ENCODE peak calls at places on chromosome 7, in ten cellular contexts. L is spleen; D is naive thymus-derived CD8-positive, alpha-beta T cell; A is KBM-7; M is NAMALWA; U is breast epithelium; C is HTR-8/SVneo; Q is transverse colon; J is iris pigment epithelial cell; K is SW480. B is an unnamed sample.

GRCh38 chr7:6015917-6016652 is 7.0 kb downstream of the AIMP2 start:
- DNase-seq in L (no peak), D (no peak), A (no peak), M (peak; percentile 58), U (peak; percentile 60), C (no peak), Q (peak; percentile 41), J (peak; percentile 93), K (peak; percentile 97), B (peak; percentile 41)

GRCh38 chr7:123148813-123149212 is 51.0 kb downstream of the SLC13A1 start:
- DNase-seq in L (no peak), D (no peak), A (no peak), M (peak; percentile 17), U (no peak), C (no peak), Q (no peak), J (peak; percentile 17), K (no peak), B (no peak)

GRCh38 chr7:105691029-105691691 is 109.9 kb upstream of the EFCAB10 start:
- DNase-seq in L (no peak), D (peak; percentile 71), A (no peak), M (no peak), U (no peak), C (peak; percentile 21), Q (peak; percentile 15), J (peak; percentile 59), K (no peak), B (no peak)

GRCh38 chr7:117941138-117941810 is 68.0 kb upstream of the CTTNBP2 start:
- DNase-seq in L (no peak), D (no peak), A (no peak), M (no peak), U (no peak), C (no peak), Q (no peak), J (peak; percentile 1), K (peak; percentile 28), B (no peak)

GRCh38 chr7:29805031-29805430 is 1.3 kb upstream of the WIPF3 start:
- DNase-seq in L (no peak), D (no peak), A (no peak), M (no peak), U (no peak), C (no peak), Q (no peak), J (no peak), K (no peak), B (no peak)

GRCh38 chr7:31488562-31489203 is 25.2 kb upstream of the ITPRID1 start:
- DNase-seq in L (no peak), D (no peak), A (peak; percentile 60), M (peak; percentile 80), U (no peak), C (peak; percentile 28), Q (peak; percentile 56), J (peak; percentile 16), K (peak; percentile 71), B (no peak)

GRCh38 chr7:82044497-82045080 is 274.7 kb upstream of the HGF start:
- DNase-seq in L (no peak), D (no peak), A (peak; percentile 52), M (peak; percentile 80), U (no peak), C (no peak), Q (peak; percentile 14), J (peak; percentile 62), K (peak; percentile 61), B (peak; percentile 65)

GRCh38 chr7:76509931-76510877 is at the start of gene UPK3B:
- DNase-seq in L (peak; percentile 78), D (no peak), A (no peak), M (peak; percentile 17), U (no peak), C (no peak), Q (no peak), J (peak; percentile 22), K (peak; percentile 64), B (no peak)

GRCh38 chr7:121126801-121127534 is 138.5 kb downstream of the CPED1 start:
- DNase-seq in L (no peak), D (no peak), A (no peak), M (peak; percentile 63), U (no peak), C (no peak), Q (no peak), J (peak; percentile 46), K (peak; percentile 43), B (no peak)

GRCh38 chr7:109967401-109967800 is 1123.5 kb upstream of the LRRN3 start:
- DNase-seq in L (no peak), D (no peak), A (no peak), M (no peak), U (no peak), C (no peak), Q (no peak), J (no peak), K (no peak), B (no peak)

GRCh38 chr7:64098-64521 is 128.3 kb upstream of the FAM20C start:
- DNase-seq in L (peak; percentile 62), D (no peak), A (peak; percentile 57), M (peak; percentile 66), U (peak; percentile 51), C (peak; percentile 88), Q (peak; percentile 53), J (peak; percentile 70), K (peak; percentile 70), B (no peak)

GRCh38 chr7:64888901-64889685 is 14.0 kb upstream of the ZNF273 start:
- DNase-seq in L (peak; percentile 88), D (no peak), A (no peak), M (no peak), U (no peak), C (no peak), Q (peak; percentile 35), J (peak; percentile 21), K (peak; percentile 23), B (no peak)

GRCh38 chr7:66050990-66051424 is 24.6 kb upstream of the ASL start:
- DNase-seq in L (no peak), D (no peak), A (no peak), M (no peak), U (no peak), C (peak; percentile 33), Q (no peak), J (peak; percentile 94), K (no peak), B (peak; percentile 74)

GRCh38 chr7:79880312-79880711 is 254.3 kb upstream of the GNAI1 start:
- DNase-seq in L (no peak), D (no peak), A (no peak), M (no peak), U (no peak), C (no peak), Q (no peak), J (no peak), K (no peak), B (no peak)

GRCh38 chr7:100865971-100866720 is 1.0 kb upstream of the TRIP6 start:
- DNase-seq in L (peak; percentile 90), D (peak; percentile 74), A (no peak), M (no peak), U (peak; percentile 89), C (no peak), Q (peak; percentile 86), J (no peak), K (peak; percentile 77), B (peak; percentile 51)

GRCh38 chr7:100127866-100128601 is 1.3 kb downstream of the MBLAC1 start:
- DNase-seq in L (no peak), D (no peak), A (peak; percentile 47), M (peak; percentile 80), U (no peak), C (peak; percentile 15), Q (peak; percentile 47), J (peak; percentile 17), K (peak; percentile 57), B (no peak)

GRCh38 chr7:88759216-88759955 is at the start of gene ZNF804B:
- DNase-seq in L (peak; percentile 73), D (no peak), A (no peak), M (no peak), U (no peak), C (no peak), Q (peak; percentile 5), J (no peak), K (no peak), B (no peak)

GRCh38 chr7:102008535-102009262 is 191.3 kb downstream of the CUX1 start:
- DNase-seq in L (no peak), D (no peak), A (no peak), M (no peak), U (no peak), C (no peak), Q (peak; percentile 79), J (no peak), K (no peak), B (peak; percentile 22)

GRCh38 chr7:77348371-77348813 is 67.8 kb downstream of the GSAP start:
- DNase-seq in L (no peak), D (no peak), A (no peak), M (no peak), U (no peak), C (peak; percentile 12), Q (no peak), J (peak; percentile 92), K (no peak), B (no peak)

GRCh38 chr7:151201751-151202150 is 8.5 kb downstream of the H2BK1 start:
- DNase-seq in L (no peak), D (no peak), A (no peak), M (no peak), U (no peak), C (no peak), Q (no peak), J (no peak), K (no peak), B (no peak)

GRCh38 chr7:134630890-134631289 is 15.8 kb upstream of the BPGM start:
- DNase-seq in L (no peak), D (no peak), A (no peak), M (no peak), U (no peak), C (no peak), Q (no peak), J (no peak), K (no peak), B (no peak)

GRCh38 chr7:96299496-96299895 is 22.4 kb downstream of the SLC25A13 start:
- DNase-seq in L (no peak), D (no peak), A (no peak), M (no peak), U (no peak), C (no peak), Q (no peak), J (peak; percentile 22), K (no peak), B (no peak)

GRCh38 chr7:35878356-35878755 is 77.5 kb downstream of the SEPTIN7 start:
- DNase-seq in L (no peak), D (no peak), A (no peak), M (no peak), U (no peak), C (no peak), Q (no peak), J (peak; percentile 17), K (no peak), B (no peak)

GRCh38 chr7:132755538-132756481 is 179.5 kb upstream of the PLXNA4 start:
- DNase-seq in L (no peak), D (no peak), A (no peak), M (no peak), U (no peak), C (no peak), Q (no peak), J (no peak), K (no peak), B (no peak)

GRCh38 chr7:33901199-33901598 is 4.1 kb upstream of the BMPER start:
- DNase-seq in L (no peak), D (no peak), A (no peak), M (no peak), U (no peak), C (no peak), Q (no peak), J (peak; percentile 31), K (no peak), B (no peak)

GRCh38 chr7:137851361-137851945 is 4.7 kb upstream of the DGKI start:
- DNase-seq in L (no peak), D (no peak), A (no peak), M (no peak), U (no peak), C (no peak), Q (no peak), J (peak; percentile 58), K (no peak), B (no peak)

B was measured in NCI-H2029 treated with DMSO at 0.1 percent for 48 hours.